ENCODE peak calls at places on chromosome 19, in five cellular contexts. K, H, Q, W and Z are unnamed samples. For H3K9me3, the result is how much of the 10 kb centered on the place peaks cover.

GRCh38 chr19:34578173-34578572 is 96.6 kb downstream of the WTIP start:
- DNase-seq in H (no peak), K (no peak), Q (no peak), W (no peak), Z (no peak)

GRCh38 chr19:38729653-38730469 is 14.4 kb downstream of the CAPN12 start:
- DNase-seq in W (peak), K (no peak), H (peak), Q (peak), Z (peak)

GRCh38 chr19:33368074-33368864 is 5.2 kb upstream of the CEBPG start:
- DNase-seq in Q (no peak), H (no peak), K (no peak), W (no peak), Z (no peak)

GRCh38 chr19:48805452-48805851 is 5.4 kb downstream of the BCAT2 start:
- DNase-seq in W (no peak), Q (no peak), H (no peak), K (no peak), Z (no peak)

GRCh38 chr19:55086730-55087541 is 11.3 kb downstream of the EPS8L1 start:
- DNase-seq in W (peak), K (peak), Q (peak), H (no peak), Z (peak)

GRCh38 chr19:9969688-9969975 is 33.3 kb upstream of the OLFM2 start:
- DNase-seq in W (no peak), Q (no peak), K (no peak), H (no peak), Z (no peak)

GRCh38 chr19:54653181-54653809 is 9.5 kb upstream of the LILRB4 start:
- DNase-seq in K (no peak), H (peak), Q (no peak), W (no peak), Z (no peak)

GRCh38 chr19:42445948-42446347 is 3.2 kb upstream of the CXCL17 start:
- DNase-seq in W (no peak), Q (no peak), H (no peak), K (no peak), Z (no peak)

GRCh38 chr19:18697680-18698079 is 14.2 kb downstream of the CRTC1 start:
- DNase-seq in W (no peak), Q (no peak), K (no peak), H (no peak), Z (no peak)

GRCh38 chr19:21321996-21322395 is 7.2 kb downstream of the ZNF708 start:
- DNase-seq in H (no peak), Q (no peak), K (no peak), W (no peak), Z (no peak)

GRCh38 chr19:29247051-29247450 is 34.1 kb upstream of the UQCRFS1 start:
- DNase-seq in H (no peak), K (no peak), W (no peak), Q (no peak), Z (no peak)

GRCh38 chr19:34337747-34338146 is 27.2 kb upstream of the GPI start:
- DNase-seq in Q (no peak), H (no peak), K (no peak), W (no peak), Z (no peak)

GRCh38 chr19:35977446-35978222 is 17.4 kb upstream of the SDHAF1 start:
- DNase-seq in W (no peak), Q (no peak), K (no peak), H (peak), Z (no peak)

GRCh38 chr19:30029721-30030510 is 87.9 kb downstream of the URI1 start:
- DNase-seq in K (no peak), Q (no peak), H (peak), W (no peak), Z (no peak)

GRCh38 chr19:19006213-19006612 is 27.1 kb downstream of the SUGP2 start:
- DNase-seq in W (no peak), H (no peak), Q (no peak), K (no peak), Z (no peak)

GRCh38 chr19:39327990-39328705 is 7.5 kb upstream of the LRFN1 start:
- DNase-seq in Q (peak), K (peak), W (peak), H (no peak), Z (peak)

GRCh38 chr19:50723069-50723468 is at the start of gene CLEC11A:
- DNase-seq in K (no peak), H (no peak), W (no peak), Q (peak), Z (no peak)

GRCh38 chr19:33702606-33703437 is 81.1 kb downstream of the CHST8 start:
- DNase-seq in H (no peak), K (no peak), W (no peak), Q (no peak), Z (no peak)

GRCh38 chr19:55870736-55871135 is 34.4 kb downstream of the NLRP4 start:
- DNase-seq in K (no peak), Q (no peak), W (no peak), H (no peak), Z (no peak)

GRCh38 chr19:3420909-3421619 is 54.7 kb downstream of the NFIC start:
- DNase-seq in W (no peak), H (no peak), K (no peak), Q (peak), Z (no peak)

GRCh38 chr19:43880483-43880882 is 53.4 kb downstream of the ZNF283 start:
- DNase-seq in H (no peak), W (no peak), K (no peak), Q (no peak), Z (no peak)

GRCh38 chr19:44947041-44947581 is 1.3 kb downstream of the APOC2 start:
- DNase-seq in H (no peak), Q (no peak), K (no peak), W (no peak), Z (no peak)

GRCh38 chr19:37059142-37059541 is 19.1 kb upstream of the ZNF420 start:
- DNase-seq in K (no peak), W (no peak), Q (no peak), H (no peak), Z (no peak)

GRCh38 chr19:37056776-37057175 is 21.5 kb upstream of the ZNF420 start:
- DNase-seq in H (no peak), K (no peak), Q (no peak), W (no peak), Z (no peak)

GRCh38 chr19:37055330-37055729 is 22.9 kb upstream of the ZNF420 start:
- DNase-seq in K (no peak), H (no peak), Q (no peak), W (no peak), Z (no peak)
- H3K9me3 ChIP-seq in K (half or more), H (under half), Q (under half), W (under half), Z (under half)

DNA sequence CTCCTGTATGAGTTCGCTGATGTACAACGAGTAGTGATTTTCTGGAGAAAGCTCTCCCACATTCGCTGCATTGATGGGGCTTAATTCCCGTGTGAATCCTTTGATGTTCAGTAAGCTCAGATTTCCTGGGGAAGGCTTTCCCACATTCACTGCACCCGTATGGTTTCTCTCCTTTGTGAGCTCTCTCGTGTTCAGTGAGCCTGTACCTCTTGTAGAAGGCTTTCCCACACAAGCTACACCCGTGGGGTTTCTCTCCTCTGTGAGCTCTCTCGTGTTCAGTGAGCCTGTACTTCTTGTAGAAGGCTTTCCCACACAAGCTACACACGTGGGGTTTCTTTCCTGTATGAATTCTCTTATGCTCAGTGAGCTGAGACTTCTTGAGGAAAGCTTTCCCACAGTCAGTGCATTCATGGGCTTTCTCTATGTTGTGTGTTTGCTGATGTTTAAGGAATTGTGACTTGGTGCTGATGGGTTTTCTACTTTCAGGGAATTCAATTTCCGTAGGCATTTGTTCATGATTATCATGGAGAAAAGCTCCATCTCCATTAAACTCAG is 3.5 kb upstream of the ZNF577 start:
- DNase-seq in Q (no peak), K (no peak), H (no peak), W (no peak), Z (no peak)
- H3K9me3 ChIP-seq in Q (half or more), K (half or more), H (under half), W (half or more), Z (half or more)

GRCh38 chr19:57615346-57615745 is 1.3 kb downstream of the ZNF134 start:
- DNase-seq in Q (no peak), W (no peak), K (no peak), H (no peak), Z (no peak)

GRCh38 chr19:57623091-57623490 is 9.0 kb downstream of the ZNF134 start:
- DNase-seq in Q (no peak), W (no peak), H (no peak), K (no peak), Z (no peak)

GRCh38 chr19:57620673-57621348 is 6.8 kb downstream of the ZNF134 start:
- DNase-seq in Q (no peak), H (no peak), W (no peak), K (no peak), Z (no peak)
- H3K9me3 ChIP-seq in Q (half or more), H (half or more), W (half or more), K (half or more), Z (half or more)

DNA sequence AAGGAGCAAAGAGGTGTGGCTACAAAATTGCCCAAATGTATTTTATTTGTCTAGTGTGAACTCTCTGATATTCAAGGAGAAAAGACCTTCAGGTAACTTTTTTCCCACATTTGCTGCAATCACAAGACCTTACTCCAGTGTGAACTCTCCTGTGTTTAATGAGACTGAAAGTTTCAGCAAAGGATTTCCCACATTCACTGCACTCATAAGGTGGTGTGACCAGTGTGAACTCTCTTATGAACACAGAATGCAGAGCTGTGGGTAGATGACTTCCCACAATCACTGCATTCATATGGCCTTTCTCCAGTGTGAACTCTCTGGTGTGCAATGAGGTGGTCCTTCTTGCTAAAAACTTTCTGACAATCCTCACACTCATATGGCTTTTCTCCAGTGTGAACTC is 16.4 kb downstream of the ZNF814 start:
- DNase-seq in W (no peak), K (no peak), Q (no peak), H (no peak), Z (no peak)
- H3K9me3 ChIP-seq in W (half or more), K (half or more), Q (under half), H (under half), Z (under half)

GRCh38 chr19:20278342-20278741 is 111.3 kb downstream of the ZNF486 start:
- DNase-seq in W (peak), H (no peak), Q (no peak), K (no peak), Z (no peak)
- H3K9me3 ChIP-seq in W (under half), H (under half), Q (under half), K (under half), Z (under half)

DNA sequence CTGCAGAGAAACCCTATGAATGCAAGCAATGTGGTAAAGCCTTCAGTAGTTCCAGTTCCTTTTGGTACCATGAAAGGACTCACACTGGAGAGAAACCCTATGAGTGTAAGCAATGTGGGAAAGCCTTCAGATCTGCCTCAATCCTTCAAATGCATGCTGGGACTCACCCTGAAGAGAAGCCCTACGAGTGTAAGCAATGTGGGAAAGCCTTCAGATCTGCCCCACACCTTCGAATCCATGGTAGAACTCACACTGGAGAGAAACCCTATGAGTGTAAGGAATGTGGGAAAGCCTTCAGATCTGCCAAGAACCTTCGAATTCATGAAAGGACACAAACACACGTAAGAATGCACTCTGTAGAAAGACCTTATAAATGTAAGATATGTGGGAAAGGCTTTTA is 14.7 kb downstream of the ZNF763 start:
- DNase-seq in K (no peak), H (no peak), Q (no peak), W (no peak), Z (no peak)
- H3K9me3 ChIP-seq in K (half or more), H (under half), Q (half or more), W (under half), Z (under half)

DNA sequence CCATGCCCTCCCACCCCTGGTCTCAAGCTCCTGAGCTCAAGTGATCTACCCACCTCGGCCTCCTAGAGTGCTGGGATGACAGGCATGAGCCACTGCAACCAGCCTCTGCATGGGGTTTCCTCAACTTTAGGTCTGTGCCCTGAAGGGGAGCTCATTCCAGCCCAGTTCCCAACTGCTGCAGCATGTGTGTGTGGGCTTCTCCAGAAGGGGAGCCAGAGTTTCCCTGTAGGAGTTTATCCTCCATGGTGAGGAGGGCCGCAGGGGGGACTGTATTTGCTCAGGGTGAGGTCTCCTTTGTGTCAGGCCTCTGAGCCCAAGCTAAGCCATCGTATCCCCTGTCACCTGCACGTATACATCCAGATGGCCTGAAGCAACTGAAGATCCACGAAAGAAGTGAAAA is 11.3 kb upstream of the ZNF808 start:
- DNase-seq in K (no peak), H (no peak), Q (no peak), W (no peak), Z (no peak)
- H3K9me3 ChIP-seq in K (under half), H (under half), Q (under half), W (under half), Z (under half)